ENCODE peak calls at places on chromosomes 7 and 10, in five cellular contexts. T, B, N, L and Q are unnamed samples.

GRCh38 chr7:105680505-105681187 is 99.4 kb upstream of the EFCAB10 start:
- DNase-seq in T (peak; percentile 74), B (no peak), N (no peak), L (no peak), Q (no peak)

GRCh38 chr10:15784662-15785300 is 65.1 kb upstream of the ITGA8 start:
- DNase-seq in T (no peak), B (peak; percentile 48), N (no peak), L (no peak), Q (no peak)

GRCh38 chr10:124273141-124273540 is 145.6 kb downstream of the OAT start:
- DNase-seq in T (no peak), B (no peak), N (no peak), L (no peak), Q (no peak)

GRCh38 chr10:97140284-97140846 is 45.4 kb downstream of the SLIT1 start:
- DNase-seq in T (no peak), B (no peak), N (no peak), L (no peak), Q (no peak)

GRCh38 chr7:21256310-21256877 is 171.5 kb upstream of the SP4 start:
- DNase-seq in T (no peak), B (peak; percentile 7), N (no peak), L (no peak), Q (no peak)

GRCh38 chr7:73799282-73800141 is 29.4 kb upstream of the CLDN3 start:
- DNase-seq in T (no peak), B (no peak), N (no peak), L (no peak), Q (no peak)

GRCh38 chr7:95687759-95688343 is 84.5 kb upstream of the DYNC1I1 start:
- DNase-seq in T (no peak), B (no peak), N (no peak), L (no peak), Q (no peak)

GRCh38 chr10:3574451-3574850 is 210.6 kb downstream of the KLF6 start:
- DNase-seq in T (no peak), B (no peak), N (no peak), L (no peak), Q (no peak)

GRCh38 chr10:75405201-75406143 is 3.9 kb upstream of the ZNF503 start:
- DNase-seq in T (no peak), B (peak; percentile 55), N (no peak), L (no peak), Q (no peak)

GRCh38 chr7:6530626-6531491 is 20.4 kb downstream of the GRID2IP start:
- DNase-seq in T (no peak), B (no peak), N (peak; percentile 48), L (no peak), Q (no peak)

GRCh38 chr10:83346216-83346910 is 792.9 kb upstream of the GHITM start:
- DNase-seq in T (no peak), B (peak; percentile 82), N (no peak), L (no peak), Q (no peak)

GRCh38 chr10:98030093-98030821 is at the start of gene CRTAC1:
- DNase-seq in T (peak; percentile 71), B (no peak), N (no peak), L (no peak), Q (no peak)

GRCh38 chr7:45601816-45602540 is 27.8 kb downstream of the ADCY1 start:
- DNase-seq in T (no peak), B (no peak), N (no peak), L (no peak), Q (no peak)

GRCh38 chr7:122415510-122415909 is 111.0 kb upstream of the FEZF1 start:
- DNase-seq in T (no peak), B (no peak), N (no peak), L (no peak), Q (no peak)

GRCh38 chr10:75367098-75367497 is 34.5 kb downstream of the ZNF503 start:
- DNase-seq in T (no peak), B (peak; percentile 53), N (no peak), L (no peak), Q (no peak)

GRCh38 chr10:48447356-48448215 is 141.1 kb downstream of the MAPK8 start:
- DNase-seq in T (no peak), B (no peak), N (no peak), L (no peak), Q (no peak)

GRCh38 chr7:144086730-144087129 is 652 bp downstream of the OR2A12 start:
- DNase-seq in T (no peak), B (no peak), N (no peak), L (no peak), Q (no peak)

GRCh38 chr10:35780970-35781642 is 139.0 kb upstream of the FZD8 start:
- DNase-seq in T (no peak), B (no peak), N (no peak), L (no peak), Q (no peak)

GRCh38 chr7:102469972-102470825 is 5.4 kb downstream of the LRWD1 start:
- DNase-seq in T (peak; percentile 53), B (no peak), N (peak; percentile 13), L (no peak), Q (no peak)

GRCh38 chr7:28434510-28434909 is 22.2 kb downstream of the CREB5 start:
- DNase-seq in T (no peak), B (no peak), N (no peak), L (no peak), Q (no peak)

GRCh38 chr7:19102884-19103283 is 14.6 kb downstream of the TWIST1 start:
- DNase-seq in T (no peak), B (no peak), N (no peak), L (no peak), Q (no peak)

GRCh38 chr7:5872326-5872725 is 8.3 kb upstream of the OCM start:
- DNase-seq in T (no peak), B (peak; percentile 10), N (no peak), L (no peak), Q (no peak)

GRCh38 chr7:46544396-46545008 is 623.4 kb upstream of the IGFBP3 start:
- DNase-seq in T (no peak), B (peak; percentile 84), N (no peak), L (no peak), Q (no peak)

GRCh38 chr7:30285531-30286284 is 1.3 kb downstream of the ZNRF2 start:
- DNase-seq in T (peak; percentile 69), B (peak; percentile 63), N (peak; percentile 74), L (no peak), Q (no peak)

GRCh38 chr10:112223725-112224124 is 40.2 kb upstream of the GPAM start:
- DNase-seq in T (no peak), B (no peak), N (no peak), L (no peak), Q (no peak)

GRCh38 chr7:121595949-121596692 is 200.0 kb upstream of the FAM3C start:
- DNase-seq in T (no peak), B (no peak), N (no peak), L (no peak), Q (no peak)

GRCh38 chr10:111598433-111599059 is 521.7 kb downstream of the ADRA2A start:
- DNase-seq in T (no peak), B (peak; percentile 17), N (peak; percentile 1), L (no peak), Q (peak; percentile 50)

GRCh38 chr7:939843-940242 is 14.6 kb downstream of the ADAP1 start:
- DNase-seq in T (no peak), B (no peak), N (no peak), L (no peak), Q (no peak)

GRCh38 chr7:106110238-106110560 is 1.9 kb downstream of the SYPL1 start:
- DNase-seq in T (no peak), B (no peak), N (no peak), L (no peak), Q (no peak)

GRCh38 chr10:60433684-60434083 is 44.0 kb upstream of the ANK3 start:
- DNase-seq in T (no peak), B (peak; percentile 87), N (no peak), L (no peak), Q (no peak)

GRCh38 chr10:50275650-50276235 is 24.4 kb upstream of the ASAH2 start:
- DNase-seq in T (peak; percentile 49), B (no peak), N (no peak), L (no peak), Q (no peak)

GRCh38 chr7:26156454-26157365 is 4.7 kb downstream of the NFE2L3 start:
- DNase-seq in T (no peak), B (peak; percentile 96), N (peak; percentile 67), L (no peak), Q (no peak)

GRCh38 chr10:3672220-3672619 is 112.8 kb downstream of the KLF6 start:
- DNase-seq in T (no peak), B (no peak), N (no peak), L (no peak), Q (no peak)

GRCh38 chr10:115129752-115130151 is 36.6 kb downstream of the ATRNL1 start:
- DNase-seq in T (no peak), B (peak; percentile 12), N (peak; percentile 11), L (no peak), Q (peak; percentile 8)
- TF ChIP-seq CTCF in T (peak; percentile 63), B (no peak), N (peak; percentile 8), L (peak; percentile 42), Q (peak; percentile 27)

DNA sequence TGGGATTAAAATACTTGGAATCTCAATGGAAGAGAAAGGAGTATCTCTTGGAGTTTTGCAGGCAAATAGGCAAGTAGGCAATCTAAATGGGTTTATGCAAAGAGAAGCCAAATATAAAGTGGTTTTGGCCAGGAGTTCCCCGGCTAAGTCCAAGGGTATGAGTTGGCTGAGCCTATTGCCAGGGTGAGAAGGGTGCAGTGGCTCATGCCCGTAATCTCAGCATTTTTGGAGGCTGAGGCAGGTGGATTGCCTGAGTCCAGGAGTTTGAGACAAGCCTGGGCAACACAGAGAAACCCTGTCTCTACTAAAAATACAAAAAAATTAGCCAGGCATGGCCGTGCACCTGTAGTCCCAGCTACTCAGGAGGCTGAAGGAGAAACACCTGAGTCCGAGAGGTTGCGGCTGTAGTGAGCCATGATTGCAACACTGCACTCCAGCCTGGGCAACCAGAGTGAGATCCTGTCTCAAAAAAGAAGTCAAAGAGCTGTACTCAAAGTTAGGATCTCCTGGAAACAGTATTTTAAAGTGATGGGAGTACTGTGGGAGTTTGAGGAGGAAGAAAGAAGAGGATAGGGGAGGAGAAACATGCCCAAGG is 130.4 kb upstream of the RAB18 start:
- DNase-seq in T (no peak), B (no peak), N (no peak), L (no peak), Q (no peak)
- H3K4me3 ChIP-seq in T (no peak overlapping the region), B (no peak overlapping the region), N (no peak overlapping the region), L (no peak overlapping the region), Q (no peak overlapping the region)

DNA sequence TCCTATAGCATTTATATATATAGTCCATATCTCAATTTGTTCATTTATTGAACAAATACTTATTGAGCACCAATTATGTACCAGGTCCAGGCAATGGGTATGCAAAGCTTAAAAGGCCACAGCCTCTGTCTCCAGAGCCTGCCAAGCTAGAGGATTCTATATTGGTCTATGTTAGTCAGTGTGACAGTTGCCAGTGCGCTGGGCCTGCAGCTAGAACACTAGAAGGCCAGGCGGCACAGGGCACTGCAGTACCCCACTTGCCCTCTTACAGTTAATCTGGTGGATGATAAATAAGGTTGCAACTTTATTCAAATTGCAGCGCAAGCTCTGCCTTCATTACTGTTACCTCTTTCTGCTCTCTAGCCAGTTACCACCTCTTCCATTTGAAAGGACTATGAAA is 68.8 kb downstream of the PPP1R3C start:
- DNase-seq in T (peak; percentile 87), B (no peak), N (no peak), L (no peak), Q (no peak)
- TF ChIP-seq CTCF in T (peak; percentile 48), B (no peak), N (no peak), L (no peak), Q (no peak)

DNA sequence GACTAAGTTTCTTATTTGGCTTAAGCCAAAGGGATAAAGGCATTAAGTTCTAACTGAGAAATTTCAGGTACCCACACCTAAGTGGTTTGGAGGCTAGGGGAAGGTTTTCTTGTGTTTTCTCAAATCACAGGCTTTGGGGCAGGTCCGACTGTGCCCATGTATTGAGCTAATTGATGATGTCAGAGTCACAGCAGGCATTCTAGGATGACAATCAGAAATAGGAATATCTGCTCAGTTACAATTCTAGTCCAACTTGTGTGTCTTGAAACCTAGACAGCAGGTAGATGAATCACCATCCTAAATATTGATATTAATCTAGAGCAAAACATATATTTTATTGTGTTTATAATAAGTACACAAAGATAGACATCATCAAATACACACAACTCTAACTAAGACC is 2.3 kb upstream of the FHIP2A start:
- DNase-seq in T (no peak), B (no peak), N (no peak), L (no peak), Q (peak; percentile 80)
- H3K4me3 ChIP-seq in T (no peak overlapping the region), B (no peak overlapping the region), N (no peak overlapping the region), L (no peak overlapping the region), Q (no peak overlapping the region)